ENCODE peak calls at places on chromosomes 1 and 21, in ten cellular contexts. One of them, this sample, is unnamed.

GRCh38 chr1:245805503-245805902 is 650.7 kb downstream of the KIF26B start:
- DNase-seq in hepatocyte: no peak
- DNase-seq in Peyer's patch: no peak
- DNase-seq in CD8-positive, alpha-beta memory T cell: no peak
- DNase-seq in cardiac muscle cell: no peak
- DNase-seq in heart right ventricle: no peak
- DNase-seq in uterus: no peak
- DNase-seq in colonic mucosa: no peak
- DNase-seq in heart left ventricle: no peak
- DNase-seq in stomach: no peak
- DNase-seq in this sample: no peak

GRCh38 chr21:20999567-21000169 is 1.5 kb downstream of the NCAM2 start:
- DNase-seq in Peyer's patch: no peak
- DNase-seq in stomach: no peak
- DNase-seq in hepatocyte: peak; percentile 58
- DNase-seq in CD8-positive, alpha-beta memory T cell: no peak
- DNase-seq in cardiac muscle cell: peak; percentile 63
- DNase-seq in colonic mucosa: peak; percentile 44
- DNase-seq in heart right ventricle: peak; percentile 34
- DNase-seq in uterus: no peak
- DNase-seq in heart left ventricle: no peak
- DNase-seq in this sample: no peak

GRCh38 chr1:212608956-212609700 is 567 bp downstream of the ATF3 start:
- DNase-seq in uterus: peak; percentile 60
- DNase-seq in hepatocyte: peak; percentile 73
- DNase-seq in colonic mucosa: peak; percentile 58
- DNase-seq in stomach: peak; percentile 57
- DNase-seq in heart right ventricle: peak; percentile 48
- DNase-seq in CD8-positive, alpha-beta memory T cell: peak; percentile 73
- DNase-seq in cardiac muscle cell: peak; percentile 55
- DNase-seq in Peyer's patch: peak; percentile 76
- DNase-seq in heart left ventricle: peak; percentile 59
- DNase-seq in this sample: peak; percentile 64

GRCh38 chr1:89780721-89781120 is 40.1 kb upstream of the LRRC8D start:
- DNase-seq in uterus: no peak
- DNase-seq in stomach: no peak
- DNase-seq in hepatocyte: peak; percentile 16
- DNase-seq in Peyer's patch: no peak
- DNase-seq in colonic mucosa: no peak
- DNase-seq in CD8-positive, alpha-beta memory T cell: no peak
- DNase-seq in heart right ventricle: no peak
- DNase-seq in cardiac muscle cell: peak; percentile 47
- DNase-seq in heart left ventricle: no peak
- DNase-seq in this sample: no peak

GRCh38 chr1:151238467-151238739 is 16.1 kb upstream of the PSMD4 start:
- DNase-seq in colonic mucosa: no peak
- DNase-seq in stomach: no peak
- DNase-seq in hepatocyte: no peak
- DNase-seq in uterus: no peak
- DNase-seq in heart left ventricle: no peak
- DNase-seq in CD8-positive, alpha-beta memory T cell: no peak
- DNase-seq in Peyer's patch: no peak
- DNase-seq in heart right ventricle: no peak
- DNase-seq in cardiac muscle cell: peak; percentile 66
- DNase-seq in this sample: no peak

GRCh38 chr1:202283379-202283844 is 58.3 kb downstream of the UBE2T start:
- DNase-seq in uterus: no peak
- DNase-seq in heart left ventricle: no peak
- DNase-seq in heart right ventricle: no peak
- DNase-seq in colonic mucosa: no peak
- DNase-seq in cardiac muscle cell: peak; percentile 77
- DNase-seq in CD8-positive, alpha-beta memory T cell: no peak
- DNase-seq in stomach: no peak
- DNase-seq in Peyer's patch: no peak
- DNase-seq in hepatocyte: peak; percentile 57
- DNase-seq in this sample: no peak

GRCh38 chr21:43809346-43809799 is 20.0 kb downstream of the RRP1 start:
- DNase-seq in hepatocyte: no peak
- DNase-seq in heart right ventricle: no peak
- DNase-seq in uterus: no peak
- DNase-seq in CD8-positive, alpha-beta memory T cell: no peak
- DNase-seq in cardiac muscle cell: no peak
- DNase-seq in stomach: no peak
- DNase-seq in heart left ventricle: no peak
- DNase-seq in Peyer's patch: no peak
- DNase-seq in colonic mucosa: no peak
- DNase-seq in this sample: no peak

GRCh38 chr21:42332557-42332956 is 17.3 kb upstream of the TFF3 start:
- DNase-seq in heart left ventricle: no peak
- DNase-seq in colonic mucosa: peak; percentile 60
- DNase-seq in heart right ventricle: no peak
- DNase-seq in hepatocyte: no peak
- DNase-seq in stomach: no peak
- DNase-seq in cardiac muscle cell: no peak
- DNase-seq in Peyer's patch: peak; percentile 75
- DNase-seq in CD8-positive, alpha-beta memory T cell: no peak
- DNase-seq in uterus: peak; percentile 1
- DNase-seq in this sample: peak; percentile 55

GRCh38 chr1:205514211-205515142 is 10.0 kb downstream of the CDK18 start:
- DNase-seq in CD8-positive, alpha-beta memory T cell: no peak
- DNase-seq in hepatocyte: no peak
- DNase-seq in uterus: no peak
- DNase-seq in heart right ventricle: no peak
- DNase-seq in stomach: no peak
- DNase-seq in heart left ventricle: no peak
- DNase-seq in colonic mucosa: peak; percentile 64
- DNase-seq in cardiac muscle cell: no peak
- DNase-seq in Peyer's patch: no peak
- DNase-seq in this sample: no peak

DNA sequence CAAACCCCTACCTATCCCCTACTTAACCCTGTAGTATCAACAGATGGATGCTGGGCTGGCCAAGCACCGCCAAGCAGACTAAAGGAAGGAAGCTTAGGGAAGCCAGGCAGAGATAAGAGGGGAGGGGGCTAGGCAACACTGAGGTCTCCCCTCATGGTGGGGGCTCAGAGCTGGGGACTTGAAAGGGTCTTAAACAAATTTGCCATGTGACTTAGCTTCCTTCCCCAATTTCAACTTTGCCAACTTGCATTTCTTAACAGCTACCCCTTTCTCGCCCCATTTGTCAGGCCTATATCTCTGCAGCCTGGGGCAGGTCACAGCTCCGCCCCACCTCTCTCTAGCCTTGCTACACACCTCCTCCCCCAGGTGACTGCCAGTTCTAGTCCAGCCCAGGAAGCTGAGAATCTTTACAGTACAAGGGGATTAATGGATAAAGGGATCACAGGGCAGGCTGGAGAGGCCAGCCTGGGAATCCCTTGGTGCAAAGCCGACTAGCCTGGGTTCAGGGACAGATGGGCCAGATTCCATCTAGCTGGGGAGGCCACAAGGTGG is 3.4 kb downstream of the KIF21B start:
- DNase-seq in CD8-positive, alpha-beta memory T cell: peak; percentile 66
- DNase-seq in colonic mucosa: peak; percentile 69
- DNase-seq in hepatocyte: no peak
- DNase-seq in Peyer's patch: no peak
- DNase-seq in heart left ventricle: no peak
- DNase-seq in stomach: no peak
- DNase-seq in uterus: no peak
- DNase-seq in cardiac muscle cell: no peak
- DNase-seq in heart right ventricle: no peak
- DNase-seq in this sample: peak; percentile 71
- H3K4me1 ChIP-seq in CD8-positive, alpha-beta memory T cell: peaks cover 78% of the 10 kb centered on the region
- H3K4me1 ChIP-seq in colonic mucosa: peaks cover 31% of the 10 kb centered on the region
- H3K4me1 ChIP-seq in hepatocyte: peaks cover 23% of the 10 kb centered on the region
- H3K4me1 ChIP-seq in Peyer's patch: peaks cover 80% of the 10 kb centered on the region
- H3K4me1 ChIP-seq in heart left ventricle: peaks cover 6% of the 10 kb centered on the region
- H3K4me1 ChIP-seq in stomach: peaks cover 93% of the 10 kb centered on the region
- H3K4me1 ChIP-seq in uterus: peaks cover 15% of the 10 kb centered on the region
- H3K4me1 ChIP-seq in cardiac muscle cell: peaks cover 23% of the 10 kb centered on the region
- H3K4me1 ChIP-seq in heart right ventricle: peaks cover 18% of the 10 kb centered on the region
- H3K4me1 ChIP-seq in this sample: peaks cover 48% of the 10 kb centered on the region

GRCh38 chr1:177183801-177184200 is 13.0 kb downstream of the BRINP2 start:
- DNase-seq in stomach: no peak
- DNase-seq in Peyer's patch: no peak
- DNase-seq in uterus: no peak
- DNase-seq in colonic mucosa: no peak
- DNase-seq in heart left ventricle: no peak
- DNase-seq in heart right ventricle: no peak
- DNase-seq in cardiac muscle cell: no peak
- DNase-seq in CD8-positive, alpha-beta memory T cell: no peak
- DNase-seq in hepatocyte: no peak
- DNase-seq in this sample: no peak

GRCh38 chr1:177181631-177182291 is 11.0 kb downstream of the BRINP2 start:
- DNase-seq in stomach: peak; percentile 62
- DNase-seq in heart left ventricle: peak; percentile 67
- DNase-seq in cardiac muscle cell: peak; percentile 66
- DNase-seq in hepatocyte: peak; percentile 78
- DNase-seq in uterus: no peak
- DNase-seq in Peyer's patch: peak; percentile 57
- DNase-seq in colonic mucosa: peak; percentile 45
- DNase-seq in CD8-positive, alpha-beta memory T cell: no peak
- DNase-seq in heart right ventricle: peak; percentile 52
- DNase-seq in this sample: no peak

GRCh38 chr1:177185209-177185608 is 14.5 kb downstream of the BRINP2 start:
- DNase-seq in Peyer's patch: no peak
- DNase-seq in heart right ventricle: no peak
- DNase-seq in heart left ventricle: no peak
- DNase-seq in colonic mucosa: no peak
- DNase-seq in cardiac muscle cell: no peak
- DNase-seq in stomach: no peak
- DNase-seq in hepatocyte: no peak
- DNase-seq in uterus: no peak
- DNase-seq in CD8-positive, alpha-beta memory T cell: no peak
- DNase-seq in this sample: no peak

DNA sequence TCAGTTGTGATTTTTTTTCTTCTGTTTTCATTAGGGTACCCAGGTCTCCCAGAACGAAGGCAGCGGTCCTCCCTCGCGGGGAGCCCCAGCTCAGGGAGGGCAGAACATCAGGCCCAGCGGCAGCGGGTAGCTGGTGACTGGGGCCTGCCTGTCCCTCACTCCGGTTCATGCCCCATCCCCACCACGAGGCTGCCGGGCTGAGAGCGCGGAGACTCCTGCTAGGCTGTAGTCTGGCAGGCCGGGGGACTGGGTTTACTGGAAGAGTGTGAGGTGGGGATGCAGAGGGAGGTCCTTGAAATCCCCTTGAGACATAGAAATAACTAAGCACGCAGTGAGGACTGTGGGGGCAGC is 10.5 kb downstream of the BRINP2 start:
- DNase-seq in stomach: no peak
- DNase-seq in colonic mucosa: no peak
- DNase-seq in heart right ventricle: no peak
- DNase-seq in CD8-positive, alpha-beta memory T cell: no peak
- DNase-seq in Peyer's patch: no peak
- DNase-seq in uterus: no peak
- DNase-seq in cardiac muscle cell: no peak
- DNase-seq in hepatocyte: no peak
- DNase-seq in heart left ventricle: no peak
- DNase-seq in this sample: no peak
- H3K4me3 ChIP-seq in stomach: peak overlapping the region; percentile 18
- H3K4me3 ChIP-seq in colonic mucosa: no peak overlapping the region
- H3K4me3 ChIP-seq in heart right ventricle: peak overlapping the region; percentile 1
- H3K4me3 ChIP-seq in CD8-positive, alpha-beta memory T cell: no peak overlapping the region
- H3K4me3 ChIP-seq in Peyer's patch: peak overlapping the region; percentile 17
- H3K4me3 ChIP-seq in uterus: no peak overlapping the region
- H3K4me3 ChIP-seq in cardiac muscle cell: no peak overlapping the region
- H3K4me3 ChIP-seq in hepatocyte: no peak overlapping the region
- H3K4me3 ChIP-seq in heart left ventricle: peak overlapping the region; percentile 20
- H3K4me3 ChIP-seq in this sample: no peak overlapping the region

DNA sequence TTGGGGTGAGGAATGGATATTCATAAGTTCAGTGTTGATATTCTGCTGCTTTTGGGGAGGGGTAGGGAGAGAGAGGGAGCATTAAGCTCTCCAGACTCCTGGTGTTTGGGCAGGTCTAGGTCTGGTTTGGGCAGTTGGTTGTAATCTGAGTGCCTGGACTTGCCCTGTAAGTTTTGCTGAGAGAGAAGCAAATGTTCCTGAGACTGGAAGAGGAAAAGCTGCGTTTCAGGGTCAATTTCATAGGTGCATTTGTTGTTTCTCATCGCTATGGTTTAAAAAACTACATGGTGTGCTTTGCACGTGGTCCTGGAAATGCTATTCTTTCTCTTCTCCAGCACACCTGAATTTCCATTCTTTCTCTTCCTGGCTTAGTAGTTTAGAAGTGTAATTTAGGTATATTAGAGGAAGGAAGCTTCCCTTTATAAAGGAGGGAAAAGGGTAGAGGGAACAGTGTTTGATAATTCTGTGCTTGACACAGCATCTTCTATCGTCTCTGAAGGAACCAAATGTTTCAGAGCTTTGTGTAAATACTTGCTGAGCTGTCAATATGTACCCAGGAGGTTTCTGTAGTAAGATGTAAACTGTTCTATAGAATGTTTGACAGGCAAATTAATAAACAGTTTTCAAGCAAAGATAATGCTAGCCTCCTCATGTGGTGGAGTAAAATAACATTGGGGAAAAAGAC is 6.3 kb downstream of the ARID1A start:
- DNase-seq in uterus: no peak
- DNase-seq in heart left ventricle: no peak
- DNase-seq in hepatocyte: no peak
- DNase-seq in cardiac muscle cell: no peak
- DNase-seq in Peyer's patch: no peak
- DNase-seq in heart right ventricle: no peak
- DNase-seq in stomach: no peak
- DNase-seq in colonic mucosa: no peak
- DNase-seq in CD8-positive, alpha-beta memory T cell: no peak
- DNase-seq in this sample: no peak
- H3K4me1 ChIP-seq in uterus: peaks cover 15% of the 10 kb centered on the region
- H3K4me1 ChIP-seq in heart left ventricle: peaks cover 72% of the 10 kb centered on the region
- H3K4me1 ChIP-seq in hepatocyte: peaks cover 68% of the 10 kb centered on the region
- H3K4me1 ChIP-seq in cardiac muscle cell: peaks cover 69% of the 10 kb centered on the region
- H3K4me1 ChIP-seq in Peyer's patch: peaks cover 89% of the 10 kb centered on the region
- H3K4me1 ChIP-seq in heart right ventricle: peaks cover 82% of the 10 kb centered on the region
- H3K4me1 ChIP-seq in stomach: peaks cover 90% of the 10 kb centered on the region
- H3K4me1 ChIP-seq in colonic mucosa: peaks cover 53% of the 10 kb centered on the region
- H3K4me1 ChIP-seq in CD8-positive, alpha-beta memory T cell: peaks cover 82% of the 10 kb centered on the region
- H3K4me1 ChIP-seq in this sample: peaks cover 83% of the 10 kb centered on the region

DNA sequence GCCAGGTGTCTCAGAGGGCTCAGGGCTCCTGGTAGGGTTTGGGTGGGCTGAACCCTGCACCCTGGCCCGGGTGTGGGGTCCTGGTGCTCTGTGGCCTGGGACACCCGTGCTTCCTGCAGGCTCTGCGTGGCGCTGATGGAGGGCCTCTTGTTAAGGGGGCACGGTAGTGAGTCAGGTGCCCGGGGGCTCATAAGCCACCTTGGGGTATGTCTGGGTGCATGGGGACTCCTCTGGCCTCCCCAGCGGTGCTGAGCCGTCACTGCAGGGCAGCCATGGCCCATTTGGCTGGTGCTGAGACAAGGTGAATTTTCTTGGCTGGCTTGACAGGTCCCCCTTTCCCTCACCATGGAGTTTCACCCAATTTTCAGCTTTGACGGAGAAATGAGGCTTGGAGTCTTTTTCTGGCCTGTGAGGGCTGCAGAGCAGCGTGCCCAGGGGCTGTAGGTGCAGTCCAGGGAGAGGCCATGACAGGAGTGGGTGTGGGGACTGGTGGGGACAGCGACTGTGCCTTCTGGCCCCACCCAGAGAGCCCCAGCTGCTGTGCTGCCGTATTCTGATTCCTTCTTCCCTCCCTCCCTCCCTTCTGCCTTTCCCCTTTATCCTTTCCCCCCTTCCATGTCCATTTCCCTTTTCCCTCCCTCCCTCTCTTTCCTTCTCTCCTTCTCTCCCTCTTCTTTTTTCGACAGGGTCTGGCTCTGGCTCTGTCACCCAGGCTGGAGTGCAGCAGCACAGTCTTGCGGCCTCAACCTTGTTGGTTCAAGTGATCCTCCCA is 40.4 kb downstream of the SKI start:
- DNase-seq in hepatocyte: no peak
- DNase-seq in heart left ventricle: peak; percentile 8
- DNase-seq in uterus: no peak
- DNase-seq in CD8-positive, alpha-beta memory T cell: no peak
- DNase-seq in colonic mucosa: no peak
- DNase-seq in cardiac muscle cell: no peak
- DNase-seq in stomach: no peak
- DNase-seq in Peyer's patch: no peak
- DNase-seq in heart right ventricle: no peak
- DNase-seq in this sample: no peak
- H3K4me3 ChIP-seq in hepatocyte: no peak overlapping the region
- H3K4me3 ChIP-seq in heart left ventricle: no peak overlapping the region
- H3K4me3 ChIP-seq in uterus: no peak overlapping the region
- H3K4me3 ChIP-seq in CD8-positive, alpha-beta memory T cell: no peak overlapping the region
- H3K4me3 ChIP-seq in colonic mucosa: no peak overlapping the region
- H3K4me3 ChIP-seq in cardiac muscle cell: no peak overlapping the region
- H3K4me3 ChIP-seq in stomach: no peak overlapping the region
- H3K4me3 ChIP-seq in Peyer's patch: no peak overlapping the region
- H3K4me3 ChIP-seq in heart right ventricle: no peak overlapping the region
- H3K4me3 ChIP-seq in this sample: no peak overlapping the region

This sample was measured in mucosa of descending colon.